ENCODE peak calls at places on chromosomes 12 and 14, in five cellular contexts. N, X, V, R and B are unnamed samples.

GRCh38 chr12:112422531-112422930 is 3.8 kb downstream of the PTPN11 start:
- DNase-seq in N (no peak), X (no peak), V (peak; percentile 40), R (no peak), B (no peak)

GRCh38 chr14:67526676-67527459 is 6.2 kb upstream of the PLEKHH1 start:
- DNase-seq in N (peak; percentile 63), X (peak; percentile 53), V (peak; percentile 53), R (no peak), B (no peak)

GRCh38 chr14:57578427-57579220 is 85.0 kb upstream of the CCDC198 start:
- DNase-seq in N (no peak), X (no peak), V (no peak), R (no peak), B (no peak)

GRCh38 chr12:123942911-123943648 is 29.6 kb downstream of the CCDC92 start:
- DNase-seq in N (no peak), X (no peak), V (peak; percentile 45), R (no peak), B (no peak)

GRCh38 chr12:21940972-21941521 is at the start of gene ABCC9:
- DNase-seq in N (no peak), X (no peak), V (peak; percentile 48), R (peak; percentile 76), B (peak; percentile 72)

GRCh38 chr14:27528328-27528727 is 930.5 kb upstream of the NOVA1 start:
- DNase-seq in N (peak; percentile 57), X (no peak), V (peak; percentile 9), R (no peak), B (no peak)

GRCh38 chr14:36605506-36605857 is 23.1 kb upstream of the NKX2-8 start:
- DNase-seq in N (peak; percentile 60), X (no peak), V (no peak), R (no peak), B (no peak)

GRCh38 chr12:88833641-88834116 is 253.4 kb upstream of the KITLG start:
- DNase-seq in N (peak; percentile 57), X (no peak), V (peak; percentile 27), R (no peak), B (no peak)

GRCh38 chr12:129788506-129788905 is 115.3 kb downstream of the TMEM132D start:
- DNase-seq in N (peak; percentile 63), X (no peak), V (no peak), R (no peak), B (no peak)

GRCh38 chr12:27911397-27911796 is 61.1 kb downstream of the PTHLH start:
- DNase-seq in N (peak; percentile 70), X (no peak), V (no peak), R (no peak), B (no peak)

GRCh38 chr14:34722723-34723545 is 8.5 kb upstream of the CFL2 start:
- DNase-seq in N (peak; percentile 77), X (peak; percentile 57), V (peak; percentile 73), R (no peak), B (no peak)

GRCh38 chr14:90924618-90925345 is 108.6 kb upstream of the TTC7B start:
- DNase-seq in N (no peak), X (no peak), V (peak; percentile 70), R (no peak), B (no peak)

GRCh38 chr14:50260511-50260910 is 29.1 kb upstream of the SOS2 start:
- DNase-seq in N (peak; percentile 71), X (peak; percentile 58), V (peak; percentile 72), R (no peak), B (no peak)

GRCh38 chr12:53695148-53696138 is 19.6 kb upstream of the ATP5MC2 start:
- DNase-seq in N (peak; percentile 16), X (no peak), V (peak; percentile 56), R (peak; percentile 85), B (peak; percentile 69)

GRCh38 chr12:59632408-59632807 is 36.6 kb downstream of the SLC16A7 start:
- DNase-seq in N (no peak), X (no peak), V (peak; percentile 21), R (no peak), B (no peak)

GRCh38 chr14:30221546-30221945 is 293.9 kb upstream of the PRKD1 start:
- DNase-seq in N (no peak), X (no peak), V (peak; percentile 74), R (no peak), B (no peak)

GRCh38 chr14:58639842-58640484 is 2.2 kb downstream of the DACT1 start:
- DNase-seq in N (peak; percentile 96), X (peak; percentile 12), V (peak; percentile 91), R (no peak), B (no peak)

GRCh38 chr12:8914716-8915526 is 612 bp downstream of the PHC1 start:
- DNase-seq in N (peak; percentile 37), X (peak; percentile 42), V (peak; percentile 26), R (peak; percentile 86), B (peak; percentile 81)

GRCh38 chr12:19880076-19880475 is 440.8 kb downstream of the AEBP2 start:
- DNase-seq in N (no peak), X (no peak), V (no peak), R (no peak), B (no peak)

GRCh38 chr14:64640839-64641238 is 63.4 kb upstream of the PLEKHG3 start:
- DNase-seq in N (no peak), X (no peak), V (no peak), R (no peak), B (no peak)

GRCh38 chr14:92143309-92143708 is 21.5 kb downstream of the CPSF2 start:
- DNase-seq in N (no peak), X (no peak), V (no peak), R (no peak), B (no peak)
- TF ChIP-seq CTCF in N (no peak), X (no peak), V (no peak), R (no peak), B (no peak)

GRCh38 chr12:47321436-47321835 is 241.7 kb upstream of the AMIGO2 start:
- DNase-seq in N (no peak), X (no peak), V (no peak), R (no peak), B (no peak)

GRCh38 chr12:47319746-47320145 is 240.0 kb upstream of the AMIGO2 start:
- DNase-seq in N (no peak), X (no peak), V (no peak), R (no peak), B (no peak)

GRCh38 chr12:47316609-47317049 is 236.9 kb upstream of the AMIGO2 start:
- DNase-seq in N (no peak), X (no peak), V (peak; percentile 40), R (no peak), B (no peak)

GRCh38 chr12:47318963-47319362 is 239.2 kb upstream of the AMIGO2 start:
- DNase-seq in N (no peak), X (no peak), V (no peak), R (no peak), B (no peak)

DNA sequence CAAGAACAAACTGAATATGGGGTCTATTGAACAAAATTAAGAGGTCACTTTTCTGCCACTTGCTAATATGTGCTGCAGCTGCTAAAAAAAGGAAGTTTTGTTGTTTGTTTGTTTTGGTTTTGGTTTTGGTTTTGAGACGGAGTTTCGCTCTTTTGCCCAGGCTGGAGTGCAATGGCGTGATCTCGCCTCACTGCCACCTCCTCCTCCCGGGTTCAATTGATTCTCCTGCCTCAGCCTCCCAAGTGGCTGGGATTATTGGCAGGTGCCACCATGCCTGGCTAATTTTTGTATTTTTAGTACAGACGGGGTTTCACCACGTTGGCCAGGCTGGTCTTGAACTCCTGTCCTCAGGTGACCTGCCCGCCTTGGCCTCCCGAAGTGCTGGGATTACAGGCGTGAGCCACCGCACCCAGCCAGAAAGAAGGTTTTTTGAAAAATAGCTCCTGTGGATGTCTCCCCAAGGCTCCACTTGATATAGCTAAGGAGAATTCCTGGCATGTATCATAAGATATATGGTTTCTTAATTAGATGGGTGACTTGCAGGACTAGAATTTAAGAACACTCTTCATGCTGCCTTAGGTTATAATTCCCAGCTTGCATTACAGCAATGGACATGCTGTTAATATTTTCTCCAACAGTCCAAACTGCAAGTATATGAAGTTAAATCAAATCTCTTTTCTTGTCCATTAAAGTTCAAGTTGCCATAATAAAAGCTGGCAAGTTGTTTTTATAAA is 237.6 kb upstream of the AMIGO2 start:
- DNase-seq in N (no peak), X (peak; percentile 23), V (no peak), R (no peak), B (no peak)
- TF ChIP-seq CTCF in N (no peak), X (no peak), V (no peak), R (no peak), B (no peak)

GRCh38 chr12:51702582-51702981 is 111.5 kb downstream of the SCN8A start:
- DNase-seq in N (no peak), X (no peak), V (no peak), R (no peak), B (no peak)

GRCh38 chr12:51700887-51701286 is 109.9 kb downstream of the SCN8A start:
- DNase-seq in N (no peak), X (no peak), V (no peak), R (no peak), B (no peak)

GRCh38 chr12:51706206-51706605 is 115.2 kb downstream of the SCN8A start:
- DNase-seq in N (no peak), X (no peak), V (no peak), R (no peak), B (no peak)

GRCh38 chr12:51705450-51705849 is 114.4 kb downstream of the SCN8A start:
- DNase-seq in N (peak; percentile 36), X (no peak), V (no peak), R (no peak), B (no peak)
- TF ChIP-seq CTCF in N (no peak), X (no peak), V (no peak), R (no peak), B (no peak)

DNA sequence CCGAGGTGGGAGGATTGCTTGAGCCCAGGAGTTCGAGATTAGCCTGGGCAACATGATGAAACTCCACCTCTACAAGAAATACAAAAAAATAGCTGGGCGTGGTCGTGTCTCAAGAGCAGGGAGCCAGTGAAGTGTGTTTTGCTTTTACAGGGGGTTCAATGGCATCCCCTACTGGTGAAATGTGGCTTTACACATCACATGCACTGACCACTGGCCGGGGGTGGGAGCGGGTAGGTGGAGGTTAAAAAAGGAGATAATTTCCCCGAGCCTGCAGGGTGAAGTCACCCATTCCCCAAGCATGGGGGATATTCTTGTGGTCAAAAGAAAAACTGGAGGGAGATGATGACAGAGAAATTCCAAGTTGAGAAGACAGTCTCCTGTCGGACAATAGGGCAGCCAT is 63.6 kb upstream of the PWP1 start:
- DNase-seq in N (peak; percentile 49), X (peak; percentile 21), V (no peak), R (no peak), B (no peak)
- TF ChIP-seq CTCF in N (peak; percentile 72), X (peak; percentile 74), V (peak; percentile 35), R (peak; percentile 33), B (peak; percentile 46)

GRCh38 chr12:85445060-85445938 is 165.3 kb downstream of the ALX1 start:
- DNase-seq in N (no peak), X (no peak), V (no peak), R (no peak), B (no peak)

GRCh38 chr12:85448031-85448430 is 168.0 kb downstream of the ALX1 start:
- DNase-seq in N (no peak), X (no peak), V (no peak), R (no peak), B (no peak)

GRCh38 chr12:85448548-85449139 is 168.6 kb downstream of the ALX1 start:
- DNase-seq in N (peak; percentile 56), X (peak; percentile 33), V (peak; percentile 36), R (no peak), B (no peak)
- TF ChIP-seq CTCF in N (peak; percentile 57), X (peak; percentile 73), V (peak; percentile 40), R (peak; percentile 29), B (peak; percentile 53)

GRCh38 chr12:44873898-44874297 is 2.2 kb downstream of the NELL2 start:
- DNase-seq in N (peak; percentile 39), X (peak; percentile 41), V (peak; percentile 18), R (no peak), B (no peak)
- TF ChIP-seq CTCF in N (peak; percentile 39), X (peak; percentile 80), V (peak; percentile 22), R (no peak), B (no peak)